ENCODE peak calls at places on chromosomes 12 and 14, in nine cellular contexts. E is stomach, Y is A549, D is heart left ventricle, J is IMR-90, M is prostate gland, Q is uterus, L is body of pancreas, R is HCT116. F is an unnamed sample.
A peak's percentile ranks its signal among the peaks of the same experiment; 100 is the strongest.

GRCh38 chr12:104713444-104713843 is 244.6 kb downstream of the SLC41A2 start:
- DNase-seq in E (no peak), Y (no peak), D (no peak), J (no peak), M (no peak), Q (no peak), L (no peak), R (no peak), F (no peak)

GRCh38 chr14:24430682-24431568 is 1.2 kb downstream of the KHNYN start:
- DNase-seq in E (peak; percentile 27), Y (no peak), D (no peak), J (peak; percentile 59), M (no peak), Q (peak; percentile 18), L (peak; percentile 37), R (no peak), F (peak; percentile 82)

GRCh38 chr12:104677441-104678089 is 220.8 kb downstream of the CHST11 start:
- DNase-seq in E (peak; percentile 67), Y (no peak), D (no peak), J (no peak), M (peak; percentile 21), Q (no peak), L (no peak), R (peak; percentile 28), F (no peak)

GRCh38 chr12:65517656-65518210 is 239.2 kb downstream of the MSRB3 start:
- DNase-seq in E (no peak), Y (no peak), D (no peak), J (no peak), M (no peak), Q (no peak), L (no peak), R (no peak), F (no peak)

GRCh38 chr12:14258468-14258947 is 107.0 kb upstream of the ATF7IP start:
- DNase-seq in E (no peak), Y (no peak), D (no peak), J (peak; percentile 7), M (no peak), Q (peak; percentile 27), L (no peak), R (no peak), F (no peak)

GRCh38 chr14:64060648-64061096 is 207.9 kb downstream of the SYNE2 start:
- DNase-seq in E (no peak), Y (peak; percentile 23), D (no peak), J (no peak), M (no peak), Q (no peak), L (peak; percentile 30), R (peak; percentile 29), F (no peak)

GRCh38 chr12:8038659-8039114 is 6.2 kb downstream of the FOXJ2 start:
- DNase-seq in E (peak; percentile 84), Y (no peak), D (peak; percentile 60), J (peak; percentile 72), M (peak; percentile 82), Q (no peak), L (peak; percentile 89), R (no peak), F (no peak)

GRCh38 chr12:124399622-124400021 is 104.7 kb downstream of the RFLNA start:
- DNase-seq in E (no peak), Y (peak; percentile 69), D (no peak), J (no peak), M (no peak), Q (peak; percentile 68), L (no peak), R (no peak), F (no peak)

GRCh38 chr12:49034287-49034622 is 15.7 kb upstream of the PRKAG1 start:
- DNase-seq in E (no peak), Y (no peak), D (no peak), J (no peak), M (no peak), Q (no peak), L (no peak), R (no peak), F (no peak)

GRCh38 chr12:14960548-14961465 is 594 bp downstream of the ARHGDIB start:
- DNase-seq in E (no peak), Y (no peak), D (peak; percentile 46), J (peak; percentile 36), M (no peak), Q (no peak), L (no peak), R (no peak), F (no peak)

GRCh38 chr12:129614221-129614885 is 289.5 kb downstream of the TMEM132D start:
- DNase-seq in E (no peak), Y (no peak), D (no peak), J (no peak), M (no peak), Q (no peak), L (no peak), R (no peak), F (no peak)

GRCh38 chr14:69580009-69580577 is 5.4 kb upstream of the CCDC177 start:
- DNase-seq in E (peak; percentile 30), Y (peak; percentile 60), D (no peak), J (peak; percentile 96), M (no peak), Q (no peak), L (peak; percentile 51), R (peak; percentile 37), F (no peak)
- TF ChIP-seq CTCF in E (no peak), Y (peak; percentile 32), D (peak; percentile 30), J (peak; percentile 76), M (no peak), Q (no peak), L (peak; percentile 26), R (peak; percentile 80), F (no peak)

GRCh38 chr14:22886500-22887259 is 3.7 kb downstream of the REM2 start:
- DNase-seq in E (peak; percentile 85), Y (peak; percentile 66), D (peak; percentile 73), J (peak; percentile 13), M (peak; percentile 64), Q (peak; percentile 76), L (peak; percentile 86), R (peak; percentile 49), F (no peak)
- TF ChIP-seq POLR2A in E (no peak), Y (peak; percentile 65), D (no peak), J (no peak), M (peak; percentile 47), Q (peak; percentile 35), L (peak; percentile 72), R (peak; percentile 66), F (no peak)

DNA sequence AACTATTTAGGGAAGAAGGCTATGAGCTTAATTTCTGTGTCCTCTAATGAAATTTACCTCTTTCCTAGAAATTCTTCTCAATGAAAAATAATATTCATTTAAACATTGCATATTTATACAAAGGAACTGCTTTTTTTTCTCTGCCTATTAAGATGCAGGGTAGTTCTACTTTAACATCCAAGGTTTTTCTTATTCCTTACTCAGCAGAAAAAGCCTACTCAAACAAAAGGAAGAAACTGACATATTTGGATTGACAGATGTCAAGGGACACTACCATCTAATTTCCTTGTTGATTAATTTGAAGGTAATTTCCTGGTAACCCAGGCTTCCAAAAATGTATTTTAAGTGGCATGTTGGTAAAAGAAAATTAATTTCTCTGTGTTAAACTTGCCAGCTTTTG is 192.3 kb downstream of the EGLN3 start:
- DNase-seq in E (no peak), Y (no peak), D (no peak), J (no peak), M (no peak), Q (no peak), L (no peak), R (no peak), F (no peak)
- TF ChIP-seq CTCF in E (no peak), Y (no peak), D (no peak), J (no peak), M (no peak), Q (no peak), L (no peak), R (no peak), F (no peak)

GRCh38 chr14:23352506-23353432 is at the start of gene SLC22A17:
- DNase-seq in E (peak; percentile 65), Y (peak; percentile 60), D (peak; percentile 81), J (peak; percentile 92), M (peak; percentile 91), Q (peak; percentile 89), L (peak; percentile 77), R (peak; percentile 13), F (peak; percentile 91)
- TF ChIP-seq POLR2A in E (no peak), Y (peak; percentile 84), D (no peak), J (peak; percentile 88), M (peak; percentile 93), Q (peak; percentile 88), L (peak; percentile 55), R (no peak), F (peak; percentile 90)

DNA sequence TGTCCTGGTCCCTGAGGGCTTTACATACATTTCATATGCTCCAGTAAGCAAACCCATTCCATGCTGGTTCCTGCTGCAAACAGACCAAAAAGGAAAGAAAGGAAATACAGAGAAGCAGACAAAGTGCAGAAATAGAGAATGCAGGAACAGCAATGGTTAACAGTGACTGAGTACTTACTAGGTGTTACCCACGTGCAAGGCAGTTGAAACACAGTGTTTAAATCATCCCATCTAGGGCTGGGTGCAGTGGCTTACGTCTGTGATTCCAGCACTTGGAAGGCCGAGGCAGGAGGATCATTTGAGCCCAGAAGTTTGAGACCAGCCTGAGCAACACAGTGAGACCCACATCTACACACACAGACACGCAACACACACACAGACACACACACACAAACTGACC is 21.2 kb upstream of the NINJ2 start:
- DNase-seq in E (no peak), Y (no peak), D (no peak), J (no peak), M (no peak), Q (no peak), L (no peak), R (no peak), F (no peak)
- TF ChIP-seq CTCF in E (no peak), Y (no peak), D (no peak), J (no peak), M (no peak), Q (no peak), L (no peak), R (no peak), F (no peak)

F was measured in vagina.